ENCODE peak calls at places on chromosomes 7 and 10, in four cellular contexts. E is stimulated activated CD4-positive, alpha-beta T cell treated with anti-CD3 and anti-CD28 coated beads, Interleukin-2, amount 100 ng/mL, for 48 hours; U is activated T-helper 1 cell treated with anti-CD3 and anti-CD28 coated beads, Interleukin-12 subunit alpha, Interleukin-12 subunit beta, Interleukin-2, Interleukin-4 antibody, amounts not matched to agents 30 ng/mL and 10 ng/mL and 1 ng/mL, durations not matched to agents 14 hours and 24 hours and 36 hours; H is brain microvascular endothelial cell. C is an unnamed sample.

GRCh38 chr10:131027256-131027655 is 284.3 kb downstream of the TCERG1L start:
- DNase-seq in E (no peak), U (no peak), H (no peak), C (no peak)

GRCh38 chr10:113895018-113895417 is 40.6 kb downstream of the NHLRC2 start:
- DNase-seq in E (no peak), U (no peak), H (no peak), C (no peak)

GRCh38 chr10:14653271-14654161 is 121.2 kb downstream of the FAM107B start:
- DNase-seq in E (no peak), U (no peak), H (peak), C (no peak)

GRCh38 chr10:79399242-79399831 is 46.1 kb downstream of the ZCCHC24 start:
- DNase-seq in E (no peak), U (no peak), H (peak), C (peak)

GRCh38 chr7:132592947-132593335 is 16.7 kb upstream of the PLXNA4 start:
- DNase-seq in E (no peak), U (no peak), H (no peak), C (no peak)

GRCh38 chr7:139328375-139328774 is 12.8 kb upstream of the FMC1 start:
- DNase-seq in E (no peak), U (no peak), H (peak), C (peak)

GRCh38 chr7:147008530-147008929 is 891.9 kb downstream of the CNTNAP2 start:
- DNase-seq in E (no peak), U (no peak), H (no peak), C (no peak)

GRCh38 chr7:94664023-94664422 is 8.1 kb upstream of the SGCE start:
- DNase-seq in E (no peak), U (no peak), H (no peak), C (no peak)

GRCh38 chr10:110818311-110819257 is 53.1 kb upstream of the PDCD4 start:
- DNase-seq in E (no peak), U (no peak), H (no peak), C (no peak)